ENCODE peak calls at places on chromosomes 13 and 19, in six cellular contexts. One of them, this sample, is unnamed.

GRCh38 chr13:31350560-31350959 is 150.8 kb downstream of the B3GLCT start:
- DNase-seq in AG04450: no peak
- DNase-seq in pulmonary artery endothelial cell: no peak
- DNase-seq in Kasumi-1: no peak
- DNase-seq in SK-N-MC: no peak
- DNase-seq in progenitor cell of endocrine pancreas: no peak
- DNase-seq in this sample: no peak

GRCh38 chr19:8311461-8312260 is 3.5 kb upstream of the CD320 start:
- DNase-seq in AG04450: no peak
- DNase-seq in pulmonary artery endothelial cell: no peak
- DNase-seq in Kasumi-1: no peak
- DNase-seq in SK-N-MC: no peak
- DNase-seq in progenitor cell of endocrine pancreas: no peak
- DNase-seq in this sample: no peak

GRCh38 chr13:53150568-53150967 is 122.0 kb downstream of the OLFM4 start:
- DNase-seq in AG04450: no peak
- DNase-seq in pulmonary artery endothelial cell: no peak
- DNase-seq in Kasumi-1: no peak
- DNase-seq in SK-N-MC: no peak
- DNase-seq in progenitor cell of endocrine pancreas: no peak
- DNase-seq in this sample: no peak

GRCh38 chr13:72555601-72556000 is 171.8 kb downstream of the MZT1 start:
- DNase-seq in AG04450: no peak
- DNase-seq in pulmonary artery endothelial cell: no peak
- DNase-seq in Kasumi-1: no peak
- DNase-seq in SK-N-MC: no peak
- DNase-seq in progenitor cell of endocrine pancreas: no peak
- DNase-seq in this sample: no peak

GRCh38 chr19:2210987-2211740 is 25.0 kb downstream of the PLEKHJ1 start:
- DNase-seq in AG04450: no peak
- DNase-seq in pulmonary artery endothelial cell: no peak
- DNase-seq in Kasumi-1: no peak
- DNase-seq in SK-N-MC: no peak
- DNase-seq in progenitor cell of endocrine pancreas: no peak
- DNase-seq in this sample: no peak

GRCh38 chr13:107765724-107766436 is 449.5 kb downstream of the LIG4 start:
- DNase-seq in AG04450: no peak
- DNase-seq in pulmonary artery endothelial cell: no peak
- DNase-seq in Kasumi-1: no peak
- DNase-seq in SK-N-MC: no peak
- DNase-seq in progenitor cell of endocrine pancreas: no peak
- DNase-seq in this sample: no peak

GRCh38 chr19:55342044-55342531 is 2.4 kb downstream of the KMT5C start:
- DNase-seq in AG04450: no peak
- DNase-seq in pulmonary artery endothelial cell: no peak
- DNase-seq in Kasumi-1: no peak
- DNase-seq in SK-N-MC: no peak
- DNase-seq in progenitor cell of endocrine pancreas: no peak
- DNase-seq in this sample: no peak

GRCh38 chr19:10290876-10291553 is 1.3 kb downstream of the ICAM5 start:
- DNase-seq in AG04450: no peak
- DNase-seq in pulmonary artery endothelial cell: no peak
- DNase-seq in Kasumi-1: peak
- DNase-seq in SK-N-MC: no peak
- DNase-seq in progenitor cell of endocrine pancreas: no peak
- DNase-seq in this sample: peak

GRCh38 chr19:55206664-55207500 is 2.4 kb downstream of the PTPRH start:
- DNase-seq in AG04450: peak
- DNase-seq in pulmonary artery endothelial cell: no peak
- DNase-seq in Kasumi-1: peak
- DNase-seq in SK-N-MC: no peak
- DNase-seq in progenitor cell of endocrine pancreas: peak
- DNase-seq in this sample: peak

GRCh38 chr13:49253310-49253709 is 5.6 kb downstream of the CDADC1 start:
- DNase-seq in AG04450: no peak
- DNase-seq in pulmonary artery endothelial cell: no peak
- DNase-seq in Kasumi-1: peak
- DNase-seq in SK-N-MC: no peak
- DNase-seq in progenitor cell of endocrine pancreas: no peak
- DNase-seq in this sample: no peak

GRCh38 chr13:46831588-46832194 is 34.7 kb upstream of the ESD start:
- DNase-seq in AG04450: peak
- DNase-seq in pulmonary artery endothelial cell: no peak
- DNase-seq in Kasumi-1: peak
- DNase-seq in SK-N-MC: peak
- DNase-seq in progenitor cell of endocrine pancreas: peak
- DNase-seq in this sample: peak

GRCh38 chr19:610801-611505 is 21.3 kb downstream of the HCN2 start:
- DNase-seq in AG04450: peak
- DNase-seq in pulmonary artery endothelial cell: no peak
- DNase-seq in Kasumi-1: peak
- DNase-seq in SK-N-MC: peak
- DNase-seq in progenitor cell of endocrine pancreas: no peak
- DNase-seq in this sample: peak

GRCh38 chr19:9431475-9431874 is 3.9 kb downstream of the ZNF266 start:
- DNase-seq in AG04450: no peak
- DNase-seq in pulmonary artery endothelial cell: no peak
- DNase-seq in Kasumi-1: no peak
- DNase-seq in SK-N-MC: no peak
- DNase-seq in progenitor cell of endocrine pancreas: peak
- DNase-seq in this sample: peak

GRCh38 chr13:107834717-107835116 is 380.6 kb downstream of the LIG4 start:
- DNase-seq in AG04450: no peak
- DNase-seq in pulmonary artery endothelial cell: no peak
- DNase-seq in Kasumi-1: no peak
- DNase-seq in SK-N-MC: no peak
- DNase-seq in progenitor cell of endocrine pancreas: no peak
- DNase-seq in this sample: no peak

GRCh38 chr13:45367995-45368394 is 27.0 kb upstream of the TPT1 start:
- DNase-seq in AG04450: no peak
- DNase-seq in pulmonary artery endothelial cell: no peak
- DNase-seq in Kasumi-1: no peak
- DNase-seq in SK-N-MC: no peak
- DNase-seq in progenitor cell of endocrine pancreas: no peak
- DNase-seq in this sample: no peak

GRCh38 chr19:56053596-56053995 is 67.0 kb downstream of the NLRP5 start:
- DNase-seq in AG04450: no peak
- DNase-seq in pulmonary artery endothelial cell: no peak
- DNase-seq in Kasumi-1: no peak
- DNase-seq in SK-N-MC: no peak
- DNase-seq in progenitor cell of endocrine pancreas: no peak
- DNase-seq in this sample: no peak

GRCh38 chr19:30504272-30504671 is 132.1 kb downstream of the ZNF536 start:
- DNase-seq in AG04450: no peak
- DNase-seq in pulmonary artery endothelial cell: no peak
- DNase-seq in Kasumi-1: no peak
- DNase-seq in SK-N-MC: no peak
- DNase-seq in progenitor cell of endocrine pancreas: no peak
- DNase-seq in this sample: no peak

GRCh38 chr19:47272448-47273312 is 2.0 kb upstream of the INAFM1 start:
- DNase-seq in AG04450: no peak
- DNase-seq in pulmonary artery endothelial cell: no peak
- DNase-seq in Kasumi-1: peak
- DNase-seq in SK-N-MC: no peak
- DNase-seq in progenitor cell of endocrine pancreas: no peak
- DNase-seq in this sample: peak

GRCh38 chr19:6773323-6773931 is 919 bp downstream of the VAV1 start:
- DNase-seq in AG04450: no peak
- DNase-seq in pulmonary artery endothelial cell: no peak
- DNase-seq in Kasumi-1: peak
- DNase-seq in SK-N-MC: peak
- DNase-seq in progenitor cell of endocrine pancreas: no peak
- DNase-seq in this sample: no peak

GRCh38 chr13:36819811-36820140 is 754 bp downstream of the RFXAP start:
- DNase-seq in AG04450: no peak
- DNase-seq in pulmonary artery endothelial cell: no peak
- DNase-seq in Kasumi-1: peak
- DNase-seq in SK-N-MC: no peak
- DNase-seq in progenitor cell of endocrine pancreas: no peak
- DNase-seq in this sample: peak

GRCh38 chr19:50803633-50804419 is 13.6 kb downstream of the ACP4 start:
- DNase-seq in AG04450: no peak
- DNase-seq in pulmonary artery endothelial cell: no peak
- DNase-seq in Kasumi-1: peak
- DNase-seq in SK-N-MC: no peak
- DNase-seq in progenitor cell of endocrine pancreas: no peak
- DNase-seq in this sample: peak

This sample was measured in foreskin fibroblast.